ENCODE peak calls at places on chromosomes 13 and 19, in ten cellular contexts. L, F, U, D, X, J, G, W, C and H are unnamed samples.

GRCh38 chr13:28220166-28220565 is 81.8 kb downstream of the PAN3 start:
- DNase-seq in X (no peak), J (no peak), U (no peak), F (no peak), C (no peak), D (peak), L (peak), G (no peak), W (no peak), H (no peak)

GRCh38 chr19:49559928-49560327 is 20.4 kb downstream of the NOSIP start:
- DNase-seq in G (no peak), W (no peak), J (no peak), F (no peak), L (no peak), C (no peak), X (no peak), D (no peak), U (no peak), H (no peak)

GRCh38 chr13:49690133-49690989 is 925 bp downstream of the EBPL start:
- DNase-seq in G (no peak), W (no peak), F (no peak), C (no peak), U (peak), L (peak), J (no peak), X (no peak), D (peak), H (no peak)

GRCh38 chr19:55348317-55349034 is 6.0 kb downstream of the COX6B2 start:
- DNase-seq in C (no peak), G (no peak), F (no peak), J (no peak), U (no peak), D (no peak), X (no peak), W (no peak), L (no peak), H (no peak)

GRCh38 chr19:52270266-52270885 is 989 bp downstream of the ZNF766 start:
- DNase-seq in W (peak), D (peak), U (no peak), G (no peak), C (no peak), X (no peak), J (peak), F (no peak), L (peak), H (no peak)

GRCh38 chr19:18869231-18869575 is 26.8 kb downstream of the CERS1 start:
- DNase-seq in U (no peak), G (no peak), J (no peak), W (no peak), C (no peak), L (no peak), X (no peak), F (no peak), D (no peak), H (no peak)

GRCh38 chr13:39779337-39780270 is 124.1 kb downstream of the COG6 start:
- DNase-seq in D (no peak), J (no peak), F (peak), X (peak), U (no peak), L (peak), W (no peak), C (no peak), G (no peak), H (no peak)

GRCh38 chr19:8457209-8457608 is 12.4 kb downstream of the HNRNPM start:
- DNase-seq in C (no peak), G (no peak), F (no peak), X (no peak), U (no peak), J (no peak), D (no peak), W (no peak), L (no peak), H (no peak)

GRCh38 chr19:56670961-56671612 is 470 bp downstream of the ZNF835 start:
- DNase-seq in G (no peak), J (no peak), D (no peak), X (no peak), W (no peak), U (no peak), C (no peak), L (no peak), F (no peak), H (no peak)

GRCh38 chr13:20714161-20714560 is 10.7 kb downstream of the IL17D start:
- DNase-seq in U (no peak), X (no peak), F (no peak), W (no peak), L (no peak), C (no peak), G (no peak), D (no peak), J (no peak), H (no peak)

GRCh38 chr19:46787331-46788100 is 878 bp downstream of the SLC1A5 start:
- DNase-seq in C (peak), W (no peak), F (peak), X (no peak), G (no peak), J (peak), L (peak), U (peak), D (peak), H (no peak)

GRCh38 chr13:51729853-51730553 is 74.0 kb downstream of the DHRS12 start:
- DNase-seq in G (no peak), J (no peak), U (peak), F (no peak), X (no peak), W (no peak), D (peak), C (no peak), L (peak), H (no peak)

GRCh38 chr19:29712744-29713516 is 2.1 kb downstream of the C19orf12 start:
- DNase-seq in L (no peak), G (no peak), D (no peak), F (no peak), C (no peak), U (no peak), X (no peak), W (no peak), J (no peak), H (no peak)

GRCh38 chr19:917323-918151 is at the start of gene KISS1R:
- DNase-seq in C (peak), J (peak), U (no peak), L (peak), X (no peak), G (no peak), D (no peak), F (no peak), W (peak), H (no peak)

GRCh38 chr19:14475251-14476073 is at the start of gene PTGER1:
- DNase-seq in C (no peak), X (no peak), F (no peak), G (no peak), U (no peak), W (peak), J (no peak), D (peak), L (peak), H (no peak)

GRCh38 chr13:113457510-113457909 is 4.2 kb upstream of the ADPRHL1 start:
- DNase-seq in U (no peak), F (no peak), D (no peak), G (no peak), C (no peak), J (no peak), L (no peak), X (no peak), W (no peak), H (no peak)

GRCh38 chr19:50877338-50877737 is 4.1 kb downstream of the KLK2 start:
- DNase-seq in U (no peak), D (no peak), X (no peak), J (no peak), G (no peak), L (no peak), W (no peak), C (no peak), F (no peak), H (no peak)

GRCh38 chr13:79226250-79226649 is 179.8 kb downstream of the RBM26 start:
- DNase-seq in G (no peak), C (no peak), W (no peak), L (no peak), D (no peak), U (no peak), X (no peak), F (no peak), J (no peak), H (no peak)

GRCh38 chr13:109778102-109778542 is 8.3 kb downstream of the IRS2 start:
- DNase-seq in U (no peak), G (no peak), F (no peak), J (peak), C (no peak), D (peak), L (peak), W (no peak), X (no peak), H (no peak)

GRCh38 chr19:34269081-34269480 is 14.7 kb downstream of the GARRE1 start:
- DNase-seq in J (no peak), L (no peak), C (no peak), F (no peak), D (no peak), U (no peak), X (no peak), G (no peak), W (no peak), H (no peak)

GRCh38 chr19:51329411-51329810 is 12.5 kb downstream of the VSIG10L start:
- DNase-seq in J (no peak), L (no peak), C (no peak), U (no peak), X (no peak), W (no peak), G (no peak), D (no peak), F (no peak), H (no peak)

GRCh38 chr19:28424662-28425430 is 788.1 kb downstream of the UQCRFS1 start:
- DNase-seq in J (no peak), G (no peak), U (peak), W (no peak), F (no peak), C (no peak), D (no peak), L (no peak), X (no peak), H (no peak)

GRCh38 chr19:38142176-38143035 is 81.6 kb downstream of the DPF1 start:
- DNase-seq in U (peak), J (peak), C (peak), F (peak), W (peak), D (peak), G (peak), X (no peak), L (peak), H (no peak)

GRCh38 chr13:59230484-59231264 is 933.1 kb downstream of the DIAPH3 start:
- DNase-seq in X (no peak), W (no peak), U (no peak), L (no peak), J (no peak), F (no peak), D (no peak), C (no peak), G (no peak), H (no peak)

GRCh38 chr19:40807147-40808020 is 8.4 kb downstream of the EGLN2 start:
- DNase-seq in G (no peak), U (peak), X (no peak), F (no peak), J (no peak), D (no peak), W (no peak), L (no peak), C (no peak), H (no peak)

GRCh38 chr13:50106559-50106958 is 91.3 kb downstream of the KCNRG start:
- DNase-seq in F (no peak), J (peak), W (peak), L (no peak), U (no peak), G (no peak), C (no peak), X (no peak), D (no peak), H (no peak)